ENCODE peak calls at places on chromosomes 3 and 15, in seven cellular contexts. One of them, this sample, is unnamed.
A peak's percentile ranks its signal among the peaks of the same experiment; 100 is the strongest.

GRCh38 chr3:38138347-38139190 is at the start of gene MYD88:
- DNase-seq in body of pancreas: peak; percentile 77
- DNase-seq in bronchial epithelial cell: no peak
- DNase-seq in CD8-positive, alpha-beta memory T cell: peak; percentile 82
- DNase-seq in left lung: peak; percentile 90
- DNase-seq in osteoblast: peak; percentile 90
- DNase-seq in CD8-positive, alpha-beta T cell: peak; percentile 89
- DNase-seq in this sample: peak; percentile 83

GRCh38 chr3:147356909-147357733 is 49.2 kb downstream of the ZIC4 start:
- DNase-seq in CD8-positive, alpha-beta T cell: no peak
- DNase-seq in body of pancreas: no peak
- DNase-seq in bronchial epithelial cell: no peak
- DNase-seq in CD8-positive, alpha-beta memory T cell: no peak
- DNase-seq in osteoblast: no peak
- DNase-seq in left lung: no peak
- DNase-seq in this sample: no peak

GRCh38 chr3:16063603-16064002 is 110.9 kb upstream of the GALNT15 start:
- DNase-seq in left lung: no peak
- DNase-seq in osteoblast: no peak
- DNase-seq in bronchial epithelial cell: no peak
- DNase-seq in body of pancreas: no peak
- DNase-seq in CD8-positive, alpha-beta T cell: no peak
- DNase-seq in CD8-positive, alpha-beta memory T cell: no peak
- DNase-seq in this sample: no peak

GRCh38 chr15:60594071-60594470 is 115.1 kb upstream of the ICE2 start:
- DNase-seq in left lung: no peak
- DNase-seq in osteoblast: no peak
- DNase-seq in CD8-positive, alpha-beta T cell: no peak
- DNase-seq in CD8-positive, alpha-beta memory T cell: no peak
- DNase-seq in body of pancreas: no peak
- DNase-seq in bronchial epithelial cell: peak; percentile 51
- DNase-seq in this sample: no peak

GRCh38 chr15:52653451-52653964 is 25.7 kb downstream of the ATOSA start:
- DNase-seq in left lung: no peak
- DNase-seq in bronchial epithelial cell: peak; percentile 96
- DNase-seq in body of pancreas: no peak
- DNase-seq in osteoblast: no peak
- DNase-seq in CD8-positive, alpha-beta memory T cell: no peak
- DNase-seq in CD8-positive, alpha-beta T cell: no peak
- DNase-seq in this sample: no peak

GRCh38 chr3:141915766-141916165 is 39.3 kb downstream of the ATP1B3 start:
- DNase-seq in left lung: no peak
- DNase-seq in body of pancreas: no peak
- DNase-seq in bronchial epithelial cell: no peak
- DNase-seq in CD8-positive, alpha-beta memory T cell: no peak
- DNase-seq in osteoblast: no peak
- DNase-seq in CD8-positive, alpha-beta T cell: no peak
- DNase-seq in this sample: no peak

GRCh38 chr15:101183226-101183925 is 68.5 kb downstream of the CHSY1 start:
- DNase-seq in CD8-positive, alpha-beta T cell: no peak
- DNase-seq in osteoblast: no peak
- DNase-seq in body of pancreas: no peak
- DNase-seq in left lung: no peak
- DNase-seq in bronchial epithelial cell: no peak
- DNase-seq in CD8-positive, alpha-beta memory T cell: no peak
- DNase-seq in this sample: no peak

GRCh38 chr15:51952805-51953204 is 18.8 kb downstream of the LEO1 start:
- DNase-seq in osteoblast: no peak
- DNase-seq in bronchial epithelial cell: no peak
- DNase-seq in CD8-positive, alpha-beta T cell: no peak
- DNase-seq in CD8-positive, alpha-beta memory T cell: no peak
- DNase-seq in left lung: no peak
- DNase-seq in body of pancreas: no peak
- DNase-seq in this sample: no peak

GRCh38 chr3:115040673-115041286 is 106.3 kb downstream of the ZBTB20 start:
- DNase-seq in osteoblast: peak; percentile 83
- DNase-seq in CD8-positive, alpha-beta memory T cell: peak; percentile 1
- DNase-seq in bronchial epithelial cell: peak; percentile 37
- DNase-seq in left lung: no peak
- DNase-seq in body of pancreas: peak; percentile 22
- DNase-seq in CD8-positive, alpha-beta T cell: peak; percentile 36
- DNase-seq in this sample: no peak

GRCh38 chr15:31322486-31322885 is 4.1 kb upstream of the KLF13 start:
- DNase-seq in left lung: no peak
- DNase-seq in bronchial epithelial cell: no peak
- DNase-seq in CD8-positive, alpha-beta T cell: no peak
- DNase-seq in osteoblast: no peak
- DNase-seq in body of pancreas: no peak
- DNase-seq in CD8-positive, alpha-beta memory T cell: no peak
- DNase-seq in this sample: no peak

GRCh38 chr3:79491029-79491634 is 276.7 kb downstream of the ROBO1 start:
- DNase-seq in CD8-positive, alpha-beta memory T cell: no peak
- DNase-seq in osteoblast: no peak
- DNase-seq in CD8-positive, alpha-beta T cell: no peak
- DNase-seq in bronchial epithelial cell: no peak
- DNase-seq in left lung: no peak
- DNase-seq in body of pancreas: no peak
- DNase-seq in this sample: no peak

GRCh38 chr3:159832024-159832423 is 156.6 kb upstream of the IL12A start:
- DNase-seq in body of pancreas: no peak
- DNase-seq in CD8-positive, alpha-beta T cell: no peak
- DNase-seq in bronchial epithelial cell: no peak
- DNase-seq in osteoblast: no peak
- DNase-seq in left lung: no peak
- DNase-seq in CD8-positive, alpha-beta memory T cell: no peak
- DNase-seq in this sample: no peak

DNA sequence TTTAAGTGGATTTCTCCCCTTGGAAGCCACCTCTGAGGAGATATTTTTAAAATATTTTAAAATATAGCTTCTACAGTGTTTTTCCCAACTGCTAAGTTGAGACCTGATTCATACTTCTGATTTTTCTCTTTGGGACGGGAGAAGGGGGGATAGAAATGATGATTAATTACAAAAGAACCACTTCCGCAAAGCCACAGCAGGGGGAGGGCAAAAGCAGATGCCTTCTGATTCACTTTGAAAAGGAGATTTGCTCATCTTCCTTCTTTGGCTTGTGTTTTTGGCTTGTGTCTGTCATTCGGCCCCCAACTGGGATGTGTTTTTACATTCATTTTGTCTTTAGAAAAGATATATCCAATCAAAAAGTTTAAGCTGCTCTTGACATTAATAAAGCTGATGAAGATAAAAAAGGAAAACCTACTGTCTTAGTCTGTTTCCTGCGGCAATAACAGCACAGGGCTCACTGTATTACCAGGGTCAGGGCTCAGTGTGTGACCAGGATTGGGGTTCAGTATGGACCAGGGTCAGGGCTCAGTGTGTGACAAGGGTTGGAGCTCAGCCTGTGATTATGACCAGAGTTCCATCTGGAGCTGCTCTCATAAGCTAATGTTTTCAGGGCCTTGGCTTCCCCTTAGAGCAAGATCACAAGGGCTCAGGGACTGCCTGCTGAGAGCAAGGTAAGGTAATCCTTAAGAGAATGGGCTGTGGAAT is 223.2 kb downstream of the MTHFS start:
- DNase-seq in left lung: no peak
- DNase-seq in body of pancreas: no peak
- DNase-seq in osteoblast: peak; percentile 76
- DNase-seq in CD8-positive, alpha-beta memory T cell: no peak
- DNase-seq in CD8-positive, alpha-beta T cell: no peak
- DNase-seq in bronchial epithelial cell: peak; percentile 21
- DNase-seq in this sample: no peak
- H3K4me3 ChIP-seq in left lung: no peak overlapping the region
- H3K4me3 ChIP-seq in body of pancreas: no peak overlapping the region
- H3K4me3 ChIP-seq in osteoblast: no peak overlapping the region
- H3K4me3 ChIP-seq in CD8-positive, alpha-beta memory T cell: no peak overlapping the region
- H3K4me3 ChIP-seq in CD8-positive, alpha-beta T cell: no peak overlapping the region
- H3K4me3 ChIP-seq in bronchial epithelial cell: no peak overlapping the region
- H3K4me3 ChIP-seq in this sample: no peak overlapping the region

GRCh38 chr15:42081463-42081830 is 12.9 kb downstream of the PLA2G4D start:
- DNase-seq in left lung: peak; percentile 20
- DNase-seq in bronchial epithelial cell: no peak
- DNase-seq in body of pancreas: no peak
- DNase-seq in osteoblast: no peak
- DNase-seq in CD8-positive, alpha-beta memory T cell: no peak
- DNase-seq in CD8-positive, alpha-beta T cell: no peak
- DNase-seq in this sample: no peak
- H3K27me3 ChIP-seq in left lung: peaks cover 7% of the 10 kb centered on the region
- H3K27me3 ChIP-seq in bronchial epithelial cell: peaks cover 1% of the 10 kb centered on the region
- H3K27me3 ChIP-seq in body of pancreas: no peaks in the 10 kb centered on the region
- H3K27me3 ChIP-seq in osteoblast: peaks cover 62% of the 10 kb centered on the region
- H3K27me3 ChIP-seq in CD8-positive, alpha-beta memory T cell: peaks cover 4% of the 10 kb centered on the region
- H3K27me3 ChIP-seq in CD8-positive, alpha-beta T cell: no peaks in the 10 kb centered on the region
- H3K27me3 ChIP-seq in this sample: no peaks in the 10 kb centered on the region

GRCh38 chr3:48503406-48504050 is 446 bp downstream of the SHISA5 start:
- DNase-seq in body of pancreas: peak; percentile 44
- DNase-seq in left lung: peak; percentile 49
- DNase-seq in CD8-positive, alpha-beta T cell: no peak
- DNase-seq in bronchial epithelial cell: peak; percentile 50
- DNase-seq in osteoblast: peak; percentile 95
- DNase-seq in CD8-positive, alpha-beta memory T cell: no peak
- DNase-seq in this sample: no peak

GRCh38 chr3:48502121-48502520 is 1.9 kb downstream of the SHISA5 start:
- DNase-seq in bronchial epithelial cell: no peak
- DNase-seq in osteoblast: peak; percentile 42
- DNase-seq in CD8-positive, alpha-beta T cell: no peak
- DNase-seq in body of pancreas: no peak
- DNase-seq in CD8-positive, alpha-beta memory T cell: no peak
- DNase-seq in left lung: no peak
- DNase-seq in this sample: no peak

GRCh38 chr3:48501196-48501595 is 2.8 kb downstream of the SHISA5 start:
- DNase-seq in body of pancreas: no peak
- DNase-seq in CD8-positive, alpha-beta memory T cell: no peak
- DNase-seq in bronchial epithelial cell: no peak
- DNase-seq in osteoblast: peak; percentile 80
- DNase-seq in CD8-positive, alpha-beta T cell: no peak
- DNase-seq in left lung: no peak
- DNase-seq in this sample: no peak

GRCh38 chr3:48504051-48504946 is at the start of gene SHISA5:
- DNase-seq in bronchial epithelial cell: peak; percentile 50
- DNase-seq in left lung: peak; percentile 84
- DNase-seq in CD8-positive, alpha-beta T cell: peak; percentile 57
- DNase-seq in body of pancreas: peak; percentile 74
- DNase-seq in osteoblast: peak; percentile 92
- DNase-seq in CD8-positive, alpha-beta memory T cell: peak; percentile 40
- DNase-seq in this sample: peak; percentile 37

GRCh38 chr3:48502728-48503168 is 1.2 kb downstream of the SHISA5 start:
- DNase-seq in body of pancreas: peak; percentile 81
- DNase-seq in bronchial epithelial cell: no peak
- DNase-seq in CD8-positive, alpha-beta memory T cell: no peak
- DNase-seq in left lung: no peak
- DNase-seq in osteoblast: peak; percentile 47
- DNase-seq in CD8-positive, alpha-beta T cell: no peak
- DNase-seq in this sample: no peak
- H3K4me3 ChIP-seq in body of pancreas: no peak overlapping the region
- H3K4me3 ChIP-seq in bronchial epithelial cell: no peak overlapping the region
- H3K4me3 ChIP-seq in CD8-positive, alpha-beta memory T cell: peak overlapping the region; percentile 60
- H3K4me3 ChIP-seq in left lung: no peak overlapping the region
- H3K4me3 ChIP-seq in osteoblast: peak overlapping the region; percentile 88
- H3K4me3 ChIP-seq in CD8-positive, alpha-beta T cell: no peak overlapping the region
- H3K4me3 ChIP-seq in this sample: no peak overlapping the region

GRCh38 chr3:194243172-194243861 is 107.4 kb downstream of the HES1 start:
- DNase-seq in CD8-positive, alpha-beta memory T cell: no peak
- DNase-seq in left lung: no peak
- DNase-seq in CD8-positive, alpha-beta T cell: no peak
- DNase-seq in body of pancreas: no peak
- DNase-seq in osteoblast: no peak
- DNase-seq in bronchial epithelial cell: no peak
- DNase-seq in this sample: no peak
- H3K27me3 ChIP-seq in CD8-positive, alpha-beta memory T cell: no peaks in the 10 kb centered on the region
- H3K27me3 ChIP-seq in left lung: no peaks in the 10 kb centered on the region
- H3K27me3 ChIP-seq in CD8-positive, alpha-beta T cell: no peaks in the 10 kb centered on the region
- H3K27me3 ChIP-seq in body of pancreas: no peaks in the 10 kb centered on the region
- H3K27me3 ChIP-seq in osteoblast: peaks cover 11% of the 10 kb centered on the region
- H3K27me3 ChIP-seq in bronchial epithelial cell: no peaks in the 10 kb centered on the region
- H3K27me3 ChIP-seq in this sample: no peaks in the 10 kb centered on the region

GRCh38 chr3:184562146-184562861 is 719 bp downstream of the EPHB3 start:
- DNase-seq in CD8-positive, alpha-beta memory T cell: no peak
- DNase-seq in CD8-positive, alpha-beta T cell: no peak
- DNase-seq in bronchial epithelial cell: no peak
- DNase-seq in left lung: no peak
- DNase-seq in osteoblast: peak; percentile 95
- DNase-seq in body of pancreas: no peak
- DNase-seq in this sample: no peak

GRCh38 chr3:184561329-184562145 is at the start of gene EPHB3:
- DNase-seq in CD8-positive, alpha-beta memory T cell: peak; percentile 79
- DNase-seq in bronchial epithelial cell: peak; percentile 91
- DNase-seq in body of pancreas: peak; percentile 100
- DNase-seq in CD8-positive, alpha-beta T cell: peak; percentile 90
- DNase-seq in osteoblast: peak; percentile 100
- DNase-seq in left lung: peak; percentile 99
- DNase-seq in this sample: peak; percentile 90

GRCh38 chr3:184563569-184563925 is 2.0 kb downstream of the EPHB3 start:
- DNase-seq in left lung: no peak
- DNase-seq in CD8-positive, alpha-beta memory T cell: no peak
- DNase-seq in CD8-positive, alpha-beta T cell: no peak
- DNase-seq in bronchial epithelial cell: no peak
- DNase-seq in osteoblast: peak; percentile 86
- DNase-seq in body of pancreas: no peak
- DNase-seq in this sample: no peak

GRCh38 chr3:184563941-184564684 is 2.5 kb downstream of the EPHB3 start:
- DNase-seq in CD8-positive, alpha-beta memory T cell: no peak
- DNase-seq in CD8-positive, alpha-beta T cell: no peak
- DNase-seq in left lung: no peak
- DNase-seq in osteoblast: peak; percentile 68
- DNase-seq in body of pancreas: no peak
- DNase-seq in bronchial epithelial cell: no peak
- DNase-seq in this sample: no peak

DNA sequence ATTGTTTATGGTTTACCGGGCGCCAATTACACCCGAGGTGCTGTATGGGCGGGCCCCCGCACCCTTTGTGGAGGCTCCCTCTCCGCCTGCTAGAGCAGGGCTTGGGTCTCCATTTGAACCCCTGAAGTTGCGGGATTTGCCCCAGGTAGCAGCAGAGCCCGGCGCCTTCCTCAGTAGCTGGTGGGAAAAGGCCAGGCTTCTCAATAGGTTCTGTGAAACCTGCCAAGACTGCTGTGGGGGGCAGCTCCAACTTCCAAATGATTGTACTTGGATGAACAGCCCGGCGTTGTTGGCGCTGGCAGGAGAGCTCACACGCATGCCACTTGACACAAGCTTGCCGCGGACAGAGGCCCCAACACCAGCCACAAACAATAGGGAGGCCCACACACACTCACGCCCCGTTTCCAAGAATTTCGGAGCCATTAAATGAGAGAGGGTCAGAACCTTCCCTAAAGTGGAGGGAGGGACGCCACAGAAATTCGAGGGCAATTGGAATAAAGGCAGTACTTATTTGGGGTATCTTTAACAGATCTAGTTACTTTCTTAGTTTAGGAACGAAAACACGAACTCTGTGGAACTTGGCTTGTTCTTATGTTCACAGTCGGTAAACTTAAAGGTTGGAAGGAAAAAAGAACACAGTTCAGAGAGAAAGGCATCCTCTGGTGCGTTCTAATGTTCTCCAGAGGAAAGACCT is 1.4 kb downstream of the EPHB3 start:
- DNase-seq in CD8-positive, alpha-beta memory T cell: no peak
- DNase-seq in osteoblast: peak; percentile 79
- DNase-seq in CD8-positive, alpha-beta T cell: no peak
- DNase-seq in body of pancreas: peak; percentile 59
- DNase-seq in left lung: peak; percentile 57
- DNase-seq in bronchial epithelial cell: no peak
- DNase-seq in this sample: no peak
- H3K4me3 ChIP-seq in CD8-positive, alpha-beta memory T cell: no peak overlapping the region
- H3K4me3 ChIP-seq in osteoblast: peak overlapping the region; percentile 76
- H3K4me3 ChIP-seq in CD8-positive, alpha-beta T cell: no peak overlapping the region
- H3K4me3 ChIP-seq in body of pancreas: peak overlapping the region; percentile 12
- H3K4me3 ChIP-seq in left lung: peak overlapping the region; percentile 59
- H3K4me3 ChIP-seq in bronchial epithelial cell: peak overlapping the region; percentile 68
- H3K4me3 ChIP-seq in this sample: no peak overlapping the region

GRCh38 chr3:58234516-58234931 is 3.1 kb upstream of the ABHD6 start:
- DNase-seq in left lung: no peak
- DNase-seq in CD8-positive, alpha-beta memory T cell: no peak
- DNase-seq in CD8-positive, alpha-beta T cell: no peak
- DNase-seq in osteoblast: peak; percentile 71
- DNase-seq in bronchial epithelial cell: peak; percentile 68
- DNase-seq in body of pancreas: no peak
- DNase-seq in this sample: no peak
- H3K27me3 ChIP-seq in left lung: no peaks in the 10 kb centered on the region
- H3K27me3 ChIP-seq in CD8-positive, alpha-beta memory T cell: no peaks in the 10 kb centered on the region
- H3K27me3 ChIP-seq in CD8-positive, alpha-beta T cell: no peaks in the 10 kb centered on the region
- H3K27me3 ChIP-seq in osteoblast: peaks cover 19% of the 10 kb centered on the region
- H3K27me3 ChIP-seq in bronchial epithelial cell: no peaks in the 10 kb centered on the region
- H3K27me3 ChIP-seq in body of pancreas: no peaks in the 10 kb centered on the region
- H3K27me3 ChIP-seq in this sample: no peaks in the 10 kb centered on the region